ENCODE peak calls at places on chromosomes 4 and X, in seven cellular contexts. C is KG1, Z is naive B cell, L is left ventricle myocardium superior, M is frontal cortex, X is DMS 273 treated with DMSO at 0.1 percent for 48 hours, F is HL-60. S is an unnamed sample.

GRCh38 chr4:101346312-101346561 is 1.1 kb downstream of the PPP3CA start:
- DNase-seq in L (no peak), M (no peak), Z (peak), C (no peak), F (peak), X (no peak), S (peak)

GRCh38 chr4:128452415-128452814 is 164.8 kb upstream of the PGRMC2 start:
- DNase-seq in L (no peak), M (no peak), Z (no peak), F (no peak), C (no peak), X (no peak), S (no peak)

GRCh38 chr4:40305329-40306193 is 29.6 kb upstream of the CHRNA9 start:
- DNase-seq in Z (peak), M (no peak), L (no peak), X (no peak), C (no peak), F (no peak), S (peak)

GRCh38 chrX:397575-397974 is 10.9 kb upstream of the PPP2R3B start:
- DNase-seq in Z (no peak), L (peak), F (no peak), X (no peak), M (no peak), C (no peak), S (no peak)

GRCh38 chr4:41796545-41797210 is 48.2 kb upstream of the PHOX2B start:
- DNase-seq in X (no peak), L (no peak), Z (no peak), M (peak), F (no peak), C (no peak), S (no peak)

GRCh38 chrX:23637187-23637586 is 30.1 kb upstream of the PRDX4 start:
- DNase-seq in C (no peak), L (no peak), X (no peak), F (no peak), M (no peak), Z (no peak), S (no peak)

GRCh38 chr4:85302193-85302736 is 172.7 kb upstream of the ARHGAP24 start:
- DNase-seq in F (no peak), C (no peak), Z (no peak), L (no peak), X (no peak), M (no peak), S (no peak)

GRCh38 chrX:103792916-103793540 is 16.4 kb downstream of the PLP1 start:
- DNase-seq in Z (no peak), X (no peak), C (no peak), F (no peak), M (no peak), L (no peak), S (no peak)

GRCh38 chr4:68872442-68873217 is 56.8 kb downstream of the UGT2B10 start:
- DNase-seq in L (no peak), Z (no peak), F (no peak), X (no peak), C (no peak), M (no peak), S (no peak)

GRCh38 chr4:528835-529234 is 29.8 kb downstream of the PIGG start:
- DNase-seq in M (no peak), X (no peak), Z (no peak), C (no peak), L (no peak), F (no peak), S (no peak)